ENCODE peak calls at places on chromosomes 16 and 17, in ten cellular contexts. N, K, Z, U, J, O, Y, X, L and Q are unnamed samples.

GRCh38 chr17:5555254-5555653 is 29.1 kb downstream of the NLRP1 start:
- DNase-seq in L (no peak), K (no peak), X (peak; percentile 73), O (no peak), Z (peak; percentile 88), U (no peak), Y (no peak), J (no peak), N (no peak), Q (no peak)

GRCh38 chr16:80556481-80556880 is 15.7 kb downstream of the DYNLRB2 start:
- DNase-seq in U (no peak), L (no peak), J (no peak), N (no peak), X (no peak), Z (no peak), K (no peak), Y (no peak), O (no peak), Q (no peak)

GRCh38 chr17:1150863-1151685 is 28.7 kb downstream of the ABR start:
- DNase-seq in L (no peak), U (no peak), O (no peak), X (peak; percentile 20), Y (no peak), N (no peak), K (no peak), J (no peak), Z (no peak), Q (no peak)

GRCh38 chr17:44005865-44006580 is 1.6 kb downstream of the NAGS start:
- DNase-seq in O (no peak), K (peak; percentile 58), N (peak; percentile 35), J (peak; percentile 75), U (no peak), X (no peak), Z (peak; percentile 66), L (peak; percentile 61), Y (no peak), Q (no peak)

GRCh38 chr16:4123617-4124300 is 7.5 kb upstream of the ADCY9 start:
- DNase-seq in K (no peak), O (no peak), Y (peak; percentile 84), J (no peak), Z (peak; percentile 27), X (peak; percentile 52), L (no peak), N (no peak), U (no peak), Q (peak; percentile 67)

GRCh38 chr17:1398028-1398427 is 2.0 kb downstream of the YWHAE start:
- DNase-seq in U (no peak), Y (no peak), O (no peak), X (peak; percentile 30), N (no peak), L (no peak), J (no peak), Z (peak; percentile 55), K (no peak), Q (no peak)

GRCh38 chr17:74272731-74273201 is 1.3 kb upstream of the DNAI2 start:
- DNase-seq in N (no peak), Y (no peak), L (no peak), X (peak; percentile 83), U (peak; percentile 51), K (no peak), J (no peak), O (no peak), Z (no peak), Q (peak; percentile 86)

GRCh38 chr16:2341456-2342447 is 1.2 kb upstream of the ABCA3 start:
- DNase-seq in U (no peak), O (no peak), X (no peak), K (no peak), Y (no peak), Z (no peak), L (peak; percentile 64), N (no peak), J (no peak), Q (no peak)

GRCh38 chr16:86033016-86033474 is 134.1 kb downstream of the IRF8 start:
- DNase-seq in N (no peak), Z (peak; percentile 9), X (peak; percentile 28), K (no peak), J (no peak), Y (no peak), O (no peak), L (no peak), U (no peak), Q (no peak)

GRCh38 chr16:16033208-16033717 is 83.8 kb downstream of the ABCC1 start:
- DNase-seq in O (no peak), K (peak; percentile 45), N (no peak), U (no peak), Y (no peak), L (no peak), J (no peak), X (no peak), Z (no peak), Q (no peak)

GRCh38 chr16:69031877-69032301 is 73.6 kb upstream of the HAS3 start:
- DNase-seq in U (no peak), L (no peak), K (no peak), Z (no peak), O (no peak), J (peak; percentile 90), Y (peak; percentile 82), N (no peak), X (no peak), Q (peak; percentile 43)

GRCh38 chr17:45814622-45815606 is 29.8 kb upstream of the SPPL2C start:
- DNase-seq in X (no peak), K (no peak), O (no peak), N (no peak), Z (no peak), Y (no peak), U (peak; percentile 50), L (no peak), J (no peak), Q (no peak)

GRCh38 chr16:800834-801488 is 427 bp upstream of the GNG13 start:
- DNase-seq in N (no peak), X (no peak), O (no peak), K (no peak), U (no peak), J (no peak), Z (no peak), L (no peak), Y (no peak), Q (no peak)
- H3K27me3 ChIP-seq in N (peaks cover 39% of the 10 kb centered on the region), X (peaks cover 19% of the 10 kb centered on the region), O (peaks cover 78% of the 10 kb centered on the region), K (peaks cover 4% of the 10 kb centered on the region), U (peaks cover 63% of the 10 kb centered on the region), J (peaks cover 36% of the 10 kb centered on the region), Z (peaks cover 11% of the 10 kb centered on the region), L (no peaks in the 10 kb centered on the region), Y (no peaks in the 10 kb centered on the region), Q (peaks cover 20% of the 10 kb centered on the region)

GRCh38 chr17:50469671-50470305 is 1.1 kb upstream of the CHAD start:
- DNase-seq in Y (no peak), X (no peak), U (no peak), L (no peak), J (peak; percentile 27), Z (no peak), N (no peak), K (no peak), O (no peak), Q (no peak)

GRCh38 chr17:50467114-50467854 is 1.4 kb downstream of the CHAD start:
- DNase-seq in Z (no peak), L (no peak), J (no peak), U (no peak), X (no peak), K (no peak), Y (no peak), N (no peak), O (no peak), Q (no peak)

GRCh38 chr17:50469005-50469605 is 425 bp upstream of the CHAD start:
- DNase-seq in Y (no peak), L (peak; percentile 61), N (no peak), O (no peak), Z (peak; percentile 49), J (peak; percentile 17), X (no peak), U (no peak), K (no peak), Q (no peak)

GRCh38 chr17:50467855-50468119 is 893 bp downstream of the CHAD start:
- DNase-seq in U (no peak), Y (no peak), K (no peak), J (no peak), L (no peak), O (no peak), Z (no peak), X (no peak), N (no peak), Q (no peak)

GRCh38 chr17:50468120-50469004 is at the start of gene CHAD:
- DNase-seq in Y (no peak), X (no peak), J (peak; percentile 31), Z (peak; percentile 59), O (no peak), K (no peak), L (peak; percentile 61), N (no peak), U (no peak), Q (no peak)
- H3K4me3 ChIP-seq in Y (no peak within 1 kb of the TSS), X (peak within 1 kb of the TSS; percentile 28), J (peak within 1 kb of the TSS; percentile 11), Z (peak within 1 kb of the TSS; percentile 63), O (peak within 1 kb of the TSS; percentile 46), K (no peak within 1 kb of the TSS), L (peak within 1 kb of the TSS; percentile 65), N (no peak within 1 kb of the TSS), U (peak within 1 kb of the TSS; percentile 53), Q (no peak within 1 kb of the TSS)

GRCh38 chr17:7311110-7311698 is 3.8 kb downstream of the EIF5A start:
- DNase-seq in N (no peak), L (no peak), U (no peak), Z (no peak), Y (no peak), K (no peak), J (no peak), X (no peak), O (no peak), Q (no peak)
- H3K27me3 ChIP-seq in N (no peaks in the 10 kb centered on the region), L (no peaks in the 10 kb centered on the region), U (no peaks in the 10 kb centered on the region), Z (no peaks in the 10 kb centered on the region), Y (no peaks in the 10 kb centered on the region), K (no peaks in the 10 kb centered on the region), J (no peaks in the 10 kb centered on the region), X (no peaks in the 10 kb centered on the region), O (no peaks in the 10 kb centered on the region), Q (no peaks in the 10 kb centered on the region)

GRCh38 chr17:82859431-82860403 is 19.9 kb upstream of the ZNF750 start:
- DNase-seq in J (no peak), Z (peak; percentile 47), N (peak; percentile 60), Y (peak; percentile 82), O (no peak), K (peak; percentile 77), X (peak; percentile 79), U (peak; percentile 61), L (peak; percentile 68), Q (peak; percentile 65)
- H3K4me3 ChIP-seq in J (no peak overlapping the region), Z (no peak overlapping the region), N (no peak overlapping the region), Y (no peak overlapping the region), O (no peak overlapping the region), K (peak overlapping the region; percentile 27), X (peak overlapping the region; percentile 40), U (no peak overlapping the region), L (no peak overlapping the region), Q (no peak overlapping the region)